ENCODE peak calls at places on chromosome 1, in four cellular contexts. X is gastrocnemius medialis, I is lower leg skin, L is stomach. O is an unnamed sample.

GRCh38 chr1:42259739-42260064 is 75.3 kb downstream of the FOXJ3 start:
- DNase-seq in X (no peak), I (no peak), L (no peak), O (no peak)

GRCh38 chr1:208065862-208066261 is 154.9 kb upstream of the CD34 start:
- DNase-seq in X (no peak), I (no peak), L (no peak), O (peak; percentile 70)

GRCh38 chr1:233443040-233443439 is 115.5 kb downstream of the MAP3K21 start:
- DNase-seq in X (no peak), I (no peak), L (no peak), O (no peak)

GRCh38 chr1:110165761-110166231 is 15.5 kb downstream of the SLC6A17 start:
- DNase-seq in X (no peak), I (no peak), L (no peak), O (no peak)

GRCh38 chr1:2583871-2584341 is 2.7 kb upstream of the PRXL2B start:
- DNase-seq in X (no peak), I (no peak), L (no peak), O (no peak)

GRCh38 chr1:162192323-162192678 is 122.8 kb downstream of the NOS1AP start:
- DNase-seq in X (no peak), I (no peak), L (no peak), O (no peak)

GRCh38 chr1:3641046-3641760 is 8.7 kb downstream of the WRAP73 start:
- DNase-seq in X (no peak), I (no peak), L (no peak), O (no peak)

GRCh38 chr1:115478933-115479551 is 141.0 kb upstream of the NGF start:
- DNase-seq in X (no peak), I (no peak), L (peak; percentile 72), O (no peak)

GRCh38 chr1:215923129-215923824 is 356.2 kb downstream of the KCTD3 start:
- DNase-seq in X (no peak), I (no peak), L (no peak), O (no peak)

GRCh38 chr1:44357710-44358109 is 2.7 kb upstream of the ERI3 start:
- DNase-seq in X (no peak), I (no peak), L (no peak), O (no peak)

GRCh38 chr1:42105025-42105424 is 48.2 kb upstream of the GUCA2B start:
- DNase-seq in X (no peak), I (no peak), L (no peak), O (no peak)

GRCh38 chr1:95116666-95117206 is 419 bp upstream of the TLCD4 start:
- DNase-seq in X (peak; percentile 6), I (peak; percentile 22), L (peak; percentile 71), O (peak; percentile 36)

GRCh38 chr1:75124510-75124909 is 9.7 kb upstream of the LHX8 start:
- DNase-seq in X (no peak), I (no peak), L (no peak), O (no peak)

GRCh38 chr1:246068619-246069509 is 438.2 kb downstream of the SMYD3 start:
- DNase-seq in X (no peak), I (peak; percentile 21), L (no peak), O (no peak)

GRCh38 chr1:20280399-20280798 is 10.3 kb upstream of the VWA5B1 start:
- DNase-seq in X (no peak), I (no peak), L (no peak), O (no peak)

GRCh38 chr1:53369034-53369750 is 41.3 kb upstream of the LRP8 start:
- DNase-seq in X (no peak), I (no peak), L (peak; percentile 19), O (no peak)

GRCh38 chr1:91381844-91382243 is 22.8 kb downstream of the HFM1 start:
- DNase-seq in X (no peak), I (no peak), L (no peak), O (no peak)

GRCh38 chr1:206714331-206715058 is 29.8 kb downstream of the MAPKAPK2 start:
- DNase-seq in X (peak; percentile 63), I (no peak), L (no peak), O (no peak)

GRCh38 chr1:46211051-46211450 is 7.9 kb downstream of the LURAP1 start:
- DNase-seq in X (no peak), I (no peak), L (no peak), O (no peak)

GRCh38 chr1:160837558-160838205 is 25.0 kb downstream of the CD244 start:
- DNase-seq in X (no peak), I (no peak), L (peak; percentile 50), O (no peak)

GRCh38 chr1:169105434-169106094 is 926 bp upstream of the ATP1B1 start:
- DNase-seq in X (peak; percentile 86), I (peak; percentile 54), L (peak; percentile 96), O (peak; percentile 26)

GRCh38 chr1:239861985-239862384 is 229.7 kb upstream of the FMN2 start:
- DNase-seq in X (no peak), I (no peak), L (no peak), O (no peak)

GRCh38 chr1:20729155-20729931 is 3.2 kb downstream of the SH2D5 start:
- DNase-seq in X (no peak), I (no peak), L (no peak), O (no peak)

GRCh38 chr1:179591253-179591591 is 410 bp upstream of the TDRD5 start:
- DNase-seq in X (no peak), I (no peak), L (no peak), O (no peak)

GRCh38 chr1:197845886-197846285 is 56.5 kb upstream of the C1orf53 start:
- DNase-seq in X (no peak), I (no peak), L (no peak), O (no peak)

GRCh38 chr1:43705982-43706597 is 1.2 kb upstream of the ST3GAL3 start:
- DNase-seq in X (no peak), I (no peak), L (no peak), O (no peak)

GRCh38 chr1:200838676-200839445 is 33.9 kb upstream of the GPR25 start:
- DNase-seq in X (no peak), I (no peak), L (no peak), O (no peak)

GRCh38 chr1:237851209-237851845 is 39.4 kb downstream of the ZP4 start:
- DNase-seq in X (no peak), I (no peak), L (peak; percentile 38), O (no peak)

DNA sequence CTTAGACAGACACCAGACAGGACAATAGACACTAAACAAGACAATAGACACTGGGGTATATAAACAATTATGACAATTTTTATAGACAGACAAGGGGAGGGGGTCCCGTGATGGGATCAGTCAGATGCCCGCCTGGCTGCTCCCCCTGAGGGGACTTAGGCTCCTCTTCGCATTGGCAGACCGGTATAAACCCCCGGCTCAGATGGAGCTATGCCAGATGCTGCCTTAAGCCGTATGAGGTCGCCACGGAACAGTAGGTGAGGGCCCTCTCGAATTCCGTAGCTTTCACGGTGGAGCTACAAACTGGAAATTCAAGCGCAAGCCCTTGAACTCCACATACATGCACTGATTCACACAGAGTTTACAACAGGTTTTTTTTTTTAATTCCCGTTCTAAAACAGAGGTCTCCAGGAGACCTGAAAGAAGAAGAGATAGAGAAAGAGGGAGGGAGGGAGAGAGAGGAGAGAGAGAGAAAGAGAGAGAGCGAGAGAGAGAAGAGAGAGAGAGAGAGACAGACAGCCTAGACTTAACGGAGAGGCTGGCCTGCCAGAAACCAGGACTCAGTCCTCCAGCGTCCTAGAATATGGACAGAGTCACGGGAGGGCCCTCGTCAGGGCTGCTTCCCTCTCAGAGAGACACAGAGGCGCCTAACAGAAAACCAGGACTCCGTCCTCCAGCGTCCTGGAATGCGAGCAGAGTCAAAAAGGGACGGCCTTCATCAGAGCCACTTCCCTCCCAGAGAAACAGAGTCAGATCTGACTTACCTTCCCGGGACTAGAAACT is 24.4 kb upstream of the TMEM54 start:
- DNase-seq in X (no peak), I (no peak), L (no peak), O (no peak)
- H3K4me3 ChIP-seq in X (no peak overlapping the region), I (no peak overlapping the region), L (no peak overlapping the region), O (no peak overlapping the region)

GRCh38 chr1:8876099-8876496 is 2.4 kb downstream of the ENO1 start:
- DNase-seq in X (no peak), I (no peak), L (no peak), O (no peak)

GRCh38 chr1:8874230-8875201 is 4.0 kb downstream of the ENO1 start:
- DNase-seq in X (no peak), I (no peak), L (no peak), O (no peak)

GRCh38 chr1:8873001-8873400 is 5.5 kb downstream of the ENO1 start:
- DNase-seq in X (no peak), I (no peak), L (no peak), O (no peak)

GRCh38 chr1:8873506-8874229 is 4.8 kb downstream of the ENO1 start:
- DNase-seq in X (peak; percentile 79), I (peak; percentile 87), L (peak; percentile 80), O (peak; percentile 60)

GRCh38 chr1:8875216-8875861 is 3.1 kb downstream of the ENO1 start:
- DNase-seq in X (no peak), I (no peak), L (no peak), O (no peak)
- TF ChIP-seq POLR2A in X (no peak), I (no peak), L (no peak), O (no peak)

DNA sequence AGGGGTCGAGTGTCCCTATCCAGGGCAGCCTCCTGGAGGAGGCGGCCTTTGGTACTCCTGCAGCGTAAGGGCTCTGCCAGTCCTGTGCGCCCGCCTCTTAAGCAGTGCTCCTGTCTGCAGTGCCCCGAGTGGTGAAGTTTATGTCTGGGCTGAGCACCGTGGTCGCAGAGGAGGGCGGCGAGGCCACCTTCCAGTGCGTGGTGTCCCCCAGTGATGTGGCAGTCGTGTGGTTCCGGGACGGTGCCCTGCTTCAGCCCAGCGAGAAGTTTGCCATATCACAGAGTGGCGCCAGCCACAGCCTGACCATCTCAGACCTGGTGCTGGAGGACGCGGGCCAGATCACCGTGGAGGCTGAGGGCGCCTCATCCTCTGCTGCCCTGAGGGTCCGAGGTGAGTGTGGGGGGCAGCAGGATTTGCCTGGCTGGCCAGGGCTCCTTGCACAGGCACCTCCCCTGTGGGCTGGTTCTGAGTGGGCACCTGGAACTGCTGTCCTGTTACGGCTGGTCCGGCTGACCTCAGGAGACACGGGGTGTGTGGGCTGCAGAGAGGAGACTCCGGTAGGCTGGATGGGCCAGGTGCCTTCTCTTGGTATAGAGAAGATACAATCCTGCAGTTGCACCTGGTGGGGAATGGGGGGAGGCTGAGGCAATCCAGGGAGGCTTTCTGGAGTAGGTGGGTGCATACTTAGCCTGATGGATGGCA is 66.8 kb downstream of the OBSCN start:
- DNase-seq in X (no peak), I (no peak), L (no peak), O (no peak)
- H3K4me3 ChIP-seq in X (no peak overlapping the region), I (no peak overlapping the region), L (peak overlapping the region; percentile 75), O (no peak overlapping the region)

GRCh38 chr1:64147759-64148158 is 55.7 kb upstream of the UBE2U start:
- DNase-seq in X (no peak), I (no peak), L (no peak), O (no peak)
- TF ChIP-seq POLR2A in X (no peak), I (no peak), L (no peak), O (no peak)

O was measured in tibial nerve.